ENCODE peak calls at places on chromosomes 11 and 22, in seven cellular contexts. One of them, this sample, is unnamed.

GRCh38 chr22:46135611-46136538 is 14.5 kb upstream of the PPARA start:
- DNase-seq in activated CD8-positive, alpha-beta memory T cell treated with anti-CD3 and anti-CD28 coated beads, Interleukin-2, amount 50 U/mL, for 4 hours: no peak
- DNase-seq in H54: no peak
- DNase-seq in HT1080: no peak
- DNase-seq in WTC11: no peak
- DNase-seq in HEK293T: no peak
- DNase-seq in PC-3: no peak
- DNase-seq in this sample: no peak

GRCh38 chr11:12750181-12750580 is 76.0 kb downstream of the TEAD1 start:
- DNase-seq in activated CD8-positive, alpha-beta memory T cell treated with anti-CD3 and anti-CD28 coated beads, Interleukin-2, amount 50 U/mL, for 4 hours: no peak
- DNase-seq in WTC11: no peak
- DNase-seq in HT1080: no peak
- DNase-seq in HEK293T: no peak
- DNase-seq in H54: no peak
- DNase-seq in PC-3: no peak
- DNase-seq in this sample: no peak

GRCh38 chr11:69084371-69084770 is 35.6 kb downstream of the TPCN2 start:
- DNase-seq in HEK293T: no peak
- DNase-seq in WTC11: no peak
- DNase-seq in H54: no peak
- DNase-seq in PC-3: no peak
- DNase-seq in HT1080: no peak
- DNase-seq in activated CD8-positive, alpha-beta memory T cell treated with anti-CD3 and anti-CD28 coated beads, Interleukin-2, amount 50 U/mL, for 4 hours: no peak
- DNase-seq in this sample: no peak

GRCh38 chr11:125429174-125429707 is 66.8 kb downstream of the FEZ1 start:
- DNase-seq in activated CD8-positive, alpha-beta memory T cell treated with anti-CD3 and anti-CD28 coated beads, Interleukin-2, amount 50 U/mL, for 4 hours: peak
- DNase-seq in H54: peak
- DNase-seq in PC-3: peak
- DNase-seq in WTC11: peak
- DNase-seq in HT1080: no peak
- DNase-seq in HEK293T: peak
- DNase-seq in this sample: no peak

GRCh38 chr11:28107331-28107725 is 628 bp downstream of the KIF18A start:
- DNase-seq in activated CD8-positive, alpha-beta memory T cell treated with anti-CD3 and anti-CD28 coated beads, Interleukin-2, amount 50 U/mL, for 4 hours: no peak
- DNase-seq in PC-3: peak
- DNase-seq in HT1080: no peak
- DNase-seq in HEK293T: peak
- DNase-seq in H54: no peak
- DNase-seq in WTC11: no peak
- DNase-seq in this sample: no peak

GRCh38 chr22:37982938-37983859 is 1.2 kb downstream of the SOX10 start:
- DNase-seq in PC-3: no peak
- DNase-seq in WTC11: peak
- DNase-seq in HT1080: no peak
- DNase-seq in HEK293T: no peak
- DNase-seq in H54: no peak
- DNase-seq in activated CD8-positive, alpha-beta memory T cell treated with anti-CD3 and anti-CD28 coated beads, Interleukin-2, amount 50 U/mL, for 4 hours: no peak
- DNase-seq in this sample: no peak

GRCh38 chr11:783581-784015 is 6.3 kb downstream of the CEND1 start:
- DNase-seq in HEK293T: no peak
- DNase-seq in H54: no peak
- DNase-seq in HT1080: no peak
- DNase-seq in activated CD8-positive, alpha-beta memory T cell treated with anti-CD3 and anti-CD28 coated beads, Interleukin-2, amount 50 U/mL, for 4 hours: no peak
- DNase-seq in PC-3: peak
- DNase-seq in WTC11: peak
- DNase-seq in this sample: peak

GRCh38 chr11:15865212-15865987 is 490.9 kb downstream of the SOX6 start:
- DNase-seq in HT1080: peak
- DNase-seq in PC-3: peak
- DNase-seq in HEK293T: no peak
- DNase-seq in activated CD8-positive, alpha-beta memory T cell treated with anti-CD3 and anti-CD28 coated beads, Interleukin-2, amount 50 U/mL, for 4 hours: no peak
- DNase-seq in WTC11: no peak
- DNase-seq in H54: no peak
- DNase-seq in this sample: no peak

GRCh38 chr11:72443016-72443415 is 8.7 kb upstream of the CLPB start:
- DNase-seq in HEK293T: no peak
- DNase-seq in HT1080: no peak
- DNase-seq in H54: no peak
- DNase-seq in PC-3: no peak
- DNase-seq in WTC11: no peak
- DNase-seq in activated CD8-positive, alpha-beta memory T cell treated with anti-CD3 and anti-CD28 coated beads, Interleukin-2, amount 50 U/mL, for 4 hours: no peak
- DNase-seq in this sample: no peak

GRCh38 chr11:95095858-95096587 is 6.4 kb downstream of the ENDOD1 start:
- DNase-seq in WTC11: no peak
- DNase-seq in activated CD8-positive, alpha-beta memory T cell treated with anti-CD3 and anti-CD28 coated beads, Interleukin-2, amount 50 U/mL, for 4 hours: no peak
- DNase-seq in HEK293T: no peak
- DNase-seq in PC-3: peak
- DNase-seq in H54: no peak
- DNase-seq in HT1080: peak
- DNase-seq in this sample: no peak

GRCh38 chr22:49713003-49713402 is 114.7 kb downstream of the BRD1 start:
- DNase-seq in HT1080: no peak
- DNase-seq in PC-3: no peak
- DNase-seq in H54: no peak
- DNase-seq in HEK293T: no peak
- DNase-seq in WTC11: no peak
- DNase-seq in activated CD8-positive, alpha-beta memory T cell treated with anti-CD3 and anti-CD28 coated beads, Interleukin-2, amount 50 U/mL, for 4 hours: no peak
- DNase-seq in this sample: no peak

GRCh38 chr11:61139391-61139790 is 21.8 kb downstream of the VPS37C start:
- DNase-seq in WTC11: no peak
- DNase-seq in H54: no peak
- DNase-seq in activated CD8-positive, alpha-beta memory T cell treated with anti-CD3 and anti-CD28 coated beads, Interleukin-2, amount 50 U/mL, for 4 hours: no peak
- DNase-seq in PC-3: no peak
- DNase-seq in HT1080: no peak
- DNase-seq in HEK293T: no peak
- DNase-seq in this sample: no peak

GRCh38 chr11:105937331-105937730 is 84.7 kb downstream of the MSANTD4 start:
- DNase-seq in H54: no peak
- DNase-seq in WTC11: no peak
- DNase-seq in activated CD8-positive, alpha-beta memory T cell treated with anti-CD3 and anti-CD28 coated beads, Interleukin-2, amount 50 U/mL, for 4 hours: no peak
- DNase-seq in HT1080: peak
- DNase-seq in HEK293T: no peak
- DNase-seq in PC-3: peak
- DNase-seq in this sample: no peak